ENCODE peak calls at places on chromosomes 2 and 18, in six cellular contexts. V is GM04504, D is memory B cell, Y is renal cortical epithelial cell, H is amniotic stem cell, E is progenitor cell of endocrine pancreas. J is an unnamed sample.
A peak's percentile ranks its signal among the peaks of the same experiment; 100 is the strongest.

GRCh38 chr2:171142398-171142797 is 18.3 kb downstream of the TLK1 start:
- DNase-seq in V (no peak), D (no peak), Y (no peak), H (no peak), E (no peak), J (no peak)

GRCh38 chr18:9092665-9093064 is 9.8 kb upstream of the NDUFV2 start:
- DNase-seq in V (no peak), D (no peak), Y (no peak), H (no peak), E (no peak), J (no peak)

GRCh38 chr2:192500550-192501200 is 305.9 kb upstream of the TMEFF2 start:
- DNase-seq in V (no peak), D (no peak), Y (peak; percentile 98), H (peak; percentile 65), E (no peak), J (no peak)

GRCh38 chr18:57890266-57890665 is 87.2 kb upstream of the ATP8B1 start:
- DNase-seq in V (no peak), D (no peak), Y (no peak), H (no peak), E (no peak), J (no peak)

GRCh38 chr2:45466045-45466444 is 145.0 kb downstream of the SRBD1 start:
- DNase-seq in V (no peak), D (no peak), Y (no peak), H (no peak), E (no peak), J (no peak)

GRCh38 chr2:168639501-168639900 is 162.9 kb upstream of the NOSTRIN start:
- DNase-seq in V (no peak), D (no peak), Y (peak; percentile 71), H (no peak), E (no peak), J (peak; percentile 69)

GRCh38 chr2:229714080-229714735 is at the start of gene DNER:
- DNase-seq in V (no peak), D (peak; percentile 27), Y (no peak), H (no peak), E (peak; percentile 39), J (no peak)

GRCh38 chr18:78073275-78073674 is 823.6 kb downstream of the GALR1 start:
- DNase-seq in V (no peak), D (no peak), Y (peak; percentile 1), H (no peak), E (no peak), J (no peak)

GRCh38 chr2:20425371-20425881 is 21.4 kb upstream of the RHOB start:
- DNase-seq in V (no peak), D (peak; percentile 25), Y (peak; percentile 35), H (no peak), E (no peak), J (no peak)

GRCh38 chr18:80181642-80182461 is 65.5 kb downstream of the PARD6G start:
- DNase-seq in V (no peak), D (no peak), Y (no peak), H (no peak), E (no peak), J (no peak)

GRCh38 chr2:45173513-45173912 is 164.3 kb upstream of the SIX2 start:
- DNase-seq in V (peak; percentile 96), D (no peak), Y (peak; percentile 95), H (peak; percentile 88), E (no peak), J (no peak)

GRCh38 chr2:44705851-44706555 is 235.5 kb upstream of the SIX3 start:
- DNase-seq in V (no peak), D (no peak), Y (no peak), H (no peak), E (no peak), J (no peak)

GRCh38 chr18:54923339-54923956 is 35.8 kb downstream of the CCDC68 start:
- DNase-seq in V (no peak), D (no peak), Y (no peak), H (no peak), E (no peak), J (no peak)

GRCh38 chr2:196431957-196432356 is 207.6 kb upstream of the CCDC150 start:
- DNase-seq in V (no peak), D (no peak), Y (peak; percentile 19), H (no peak), E (no peak), J (no peak)

J was measured in smooth muscle cell of the brain vasculature.